ENCODE peak calls at places on chromosomes 5 and 9, in nine cellular contexts. One of them, this sample, is unnamed.

GRCh38 chr9:110782701-110783100 is 114.1 kb downstream of the MUSK start:
- DNase-seq in fibroblast of lung: no peak
- DNase-seq in AG10803: no peak
- DNase-seq in AG09309: no peak
- DNase-seq in cardiac muscle cell: no peak
- DNase-seq in GM13976: no peak
- DNase-seq in lower leg skin: no peak
- DNase-seq in nephron progenitor cell: no peak
- DNase-seq in lower lobe of right lung: no peak
- DNase-seq in this sample: no peak

GRCh38 chr5:92309336-92309991 is 926.3 kb upstream of the ARRDC3 start:
- DNase-seq in GM13976: peak; percentile 11
- DNase-seq in lower lobe of right lung: no peak
- DNase-seq in cardiac muscle cell: peak; percentile 48
- DNase-seq in nephron progenitor cell: no peak
- DNase-seq in fibroblast of lung: peak; percentile 78
- DNase-seq in AG10803: peak; percentile 41
- DNase-seq in lower leg skin: no peak
- DNase-seq in AG09309: peak; percentile 29
- DNase-seq in this sample: peak; percentile 49

GRCh38 chr9:73782166-73782565 is 630.5 kb downstream of the ANXA1 start:
- DNase-seq in nephron progenitor cell: no peak
- DNase-seq in AG09309: no peak
- DNase-seq in GM13976: no peak
- DNase-seq in lower leg skin: no peak
- DNase-seq in fibroblast of lung: peak; percentile 49
- DNase-seq in cardiac muscle cell: no peak
- DNase-seq in AG10803: no peak
- DNase-seq in lower lobe of right lung: no peak
- DNase-seq in this sample: peak; percentile 62

GRCh38 chr5:140926903-140927573 is 939 bp downstream of the PCDHAC1 start:
- DNase-seq in lower lobe of right lung: peak; percentile 54
- DNase-seq in AG10803: peak; percentile 3
- DNase-seq in fibroblast of lung: peak; percentile 8
- DNase-seq in GM13976: no peak
- DNase-seq in nephron progenitor cell: peak; percentile 48
- DNase-seq in AG09309: no peak
- DNase-seq in cardiac muscle cell: peak; percentile 10
- DNase-seq in lower leg skin: no peak
- DNase-seq in this sample: no peak

GRCh38 chr9:14485366-14485765 is 171.4 kb upstream of the NFIB start:
- DNase-seq in AG10803: no peak
- DNase-seq in lower lobe of right lung: no peak
- DNase-seq in fibroblast of lung: no peak
- DNase-seq in GM13976: no peak
- DNase-seq in nephron progenitor cell: no peak
- DNase-seq in cardiac muscle cell: no peak
- DNase-seq in AG09309: no peak
- DNase-seq in lower leg skin: no peak
- DNase-seq in this sample: peak; percentile 5

GRCh38 chr5:159560073-159560472 is 229.8 kb upstream of the IL12B start:
- DNase-seq in GM13976: no peak
- DNase-seq in lower lobe of right lung: no peak
- DNase-seq in cardiac muscle cell: no peak
- DNase-seq in AG10803: no peak
- DNase-seq in AG09309: no peak
- DNase-seq in fibroblast of lung: no peak
- DNase-seq in lower leg skin: no peak
- DNase-seq in nephron progenitor cell: no peak
- DNase-seq in this sample: no peak

GRCh38 chr9:106970219-106970975 is 107.4 kb downstream of the ZNF462 start:
- DNase-seq in AG10803: no peak
- DNase-seq in cardiac muscle cell: no peak
- DNase-seq in lower leg skin: no peak
- DNase-seq in nephron progenitor cell: no peak
- DNase-seq in lower lobe of right lung: no peak
- DNase-seq in GM13976: no peak
- DNase-seq in AG09309: no peak
- DNase-seq in fibroblast of lung: no peak
- DNase-seq in this sample: no peak

GRCh38 chr9:104080983-104081382 is 13.1 kb upstream of the SMC2 start:
- DNase-seq in cardiac muscle cell: no peak
- DNase-seq in lower leg skin: no peak
- DNase-seq in nephron progenitor cell: peak; percentile 17
- DNase-seq in GM13976: no peak
- DNase-seq in AG09309: no peak
- DNase-seq in fibroblast of lung: no peak
- DNase-seq in lower lobe of right lung: no peak
- DNase-seq in AG10803: no peak
- DNase-seq in this sample: no peak

GRCh38 chr9:106613250-106613737 is 249.7 kb upstream of the ZNF462 start:
- DNase-seq in nephron progenitor cell: no peak
- DNase-seq in lower leg skin: no peak
- DNase-seq in lower lobe of right lung: peak; percentile 75
- DNase-seq in AG10803: no peak
- DNase-seq in AG09309: no peak
- DNase-seq in GM13976: no peak
- DNase-seq in cardiac muscle cell: peak; percentile 84
- DNase-seq in fibroblast of lung: no peak
- DNase-seq in this sample: no peak

GRCh38 chr5:157161996-157162395 is 4.1 kb downstream of the GARIN3 start:
- DNase-seq in GM13976: no peak
- DNase-seq in AG09309: no peak
- DNase-seq in lower leg skin: no peak
- DNase-seq in nephron progenitor cell: no peak
- DNase-seq in AG10803: no peak
- DNase-seq in lower lobe of right lung: no peak
- DNase-seq in cardiac muscle cell: no peak
- DNase-seq in fibroblast of lung: no peak
- DNase-seq in this sample: no peak

GRCh38 chr5:10656176-10656830 is 92.4 kb downstream of the ANKRD33B start:
- DNase-seq in cardiac muscle cell: no peak
- DNase-seq in nephron progenitor cell: no peak
- DNase-seq in fibroblast of lung: no peak
- DNase-seq in lower lobe of right lung: no peak
- DNase-seq in AG10803: peak; percentile 22
- DNase-seq in AG09309: no peak
- DNase-seq in lower leg skin: no peak
- DNase-seq in GM13976: no peak
- DNase-seq in this sample: peak; percentile 49

GRCh38 chr9:121055642-121056143 is 5.6 kb upstream of the C5 start:
- DNase-seq in GM13976: no peak
- DNase-seq in nephron progenitor cell: peak; percentile 8
- DNase-seq in AG09309: no peak
- DNase-seq in AG10803: no peak
- DNase-seq in cardiac muscle cell: no peak
- DNase-seq in lower lobe of right lung: no peak
- DNase-seq in fibroblast of lung: no peak
- DNase-seq in lower leg skin: no peak
- DNase-seq in this sample: peak; percentile 23

GRCh38 chr5:4080370-4080769 is 484.7 kb downstream of the IRX1 start:
- DNase-seq in lower leg skin: no peak
- DNase-seq in lower lobe of right lung: no peak
- DNase-seq in AG10803: no peak
- DNase-seq in cardiac muscle cell: no peak
- DNase-seq in AG09309: no peak
- DNase-seq in GM13976: no peak
- DNase-seq in nephron progenitor cell: no peak
- DNase-seq in fibroblast of lung: no peak
- DNase-seq in this sample: no peak

GRCh38 chr5:181098642-181099452 is 32.1 kb downstream of the OR2V1 start:
- DNase-seq in lower leg skin: no peak
- DNase-seq in GM13976: no peak
- DNase-seq in AG10803: no peak
- DNase-seq in nephron progenitor cell: no peak
- DNase-seq in fibroblast of lung: no peak
- DNase-seq in lower lobe of right lung: no peak
- DNase-seq in AG09309: no peak
- DNase-seq in cardiac muscle cell: no peak
- DNase-seq in this sample: no peak

GRCh38 chr5:110768138-110768845 is 29.5 kb downstream of the SLC25A46 start:
- DNase-seq in cardiac muscle cell: no peak
- DNase-seq in AG10803: peak; percentile 78
- DNase-seq in GM13976: no peak
- DNase-seq in nephron progenitor cell: no peak
- DNase-seq in lower leg skin: peak; percentile 17
- DNase-seq in fibroblast of lung: peak; percentile 81
- DNase-seq in AG09309: no peak
- DNase-seq in lower lobe of right lung: no peak
- DNase-seq in this sample: no peak

GRCh38 chr5:55429707-55430253 is 105.0 kb downstream of the PLPP1 start:
- DNase-seq in AG10803: no peak
- DNase-seq in nephron progenitor cell: no peak
- DNase-seq in fibroblast of lung: no peak
- DNase-seq in AG09309: no peak
- DNase-seq in cardiac muscle cell: no peak
- DNase-seq in GM13976: no peak
- DNase-seq in lower lobe of right lung: no peak
- DNase-seq in lower leg skin: no peak
- DNase-seq in this sample: no peak

GRCh38 chr9:127829205-127829935 is 25.1 kb downstream of the ENG start:
- DNase-seq in cardiac muscle cell: no peak
- DNase-seq in fibroblast of lung: no peak
- DNase-seq in AG10803: no peak
- DNase-seq in lower lobe of right lung: no peak
- DNase-seq in nephron progenitor cell: no peak
- DNase-seq in GM13976: no peak
- DNase-seq in lower leg skin: no peak
- DNase-seq in AG09309: no peak
- DNase-seq in this sample: no peak

GRCh38 chr9:127822108-127822507 is 19.4 kb downstream of the FPGS start:
- DNase-seq in lower leg skin: no peak
- DNase-seq in lower lobe of right lung: no peak
- DNase-seq in fibroblast of lung: no peak
- DNase-seq in AG09309: no peak
- DNase-seq in AG10803: no peak
- DNase-seq in nephron progenitor cell: no peak
- DNase-seq in cardiac muscle cell: no peak
- DNase-seq in GM13976: no peak
- DNase-seq in this sample: no peak

GRCh38 chr9:127828262-127829031 is 25.8 kb downstream of the FPGS start:
- DNase-seq in GM13976: no peak
- DNase-seq in AG10803: peak; percentile 64
- DNase-seq in lower leg skin: peak; percentile 77
- DNase-seq in nephron progenitor cell: peak; percentile 94
- DNase-seq in fibroblast of lung: peak; percentile 77
- DNase-seq in AG09309: no peak
- DNase-seq in lower lobe of right lung: peak; percentile 84
- DNase-seq in cardiac muscle cell: peak; percentile 90
- DNase-seq in this sample: no peak

GRCh38 chr9:127826253-127826913 is 23.7 kb downstream of the FPGS start:
- DNase-seq in lower lobe of right lung: no peak
- DNase-seq in lower leg skin: no peak
- DNase-seq in GM13976: no peak
- DNase-seq in fibroblast of lung: no peak
- DNase-seq in cardiac muscle cell: no peak
- DNase-seq in nephron progenitor cell: no peak
- DNase-seq in AG09309: no peak
- DNase-seq in AG10803: no peak
- DNase-seq in this sample: no peak

GRCh38 chr9:127825319-127826051 is 22.8 kb downstream of the FPGS start:
- DNase-seq in AG10803: no peak
- DNase-seq in nephron progenitor cell: peak; percentile 92
- DNase-seq in lower leg skin: no peak
- DNase-seq in cardiac muscle cell: peak; percentile 85
- DNase-seq in fibroblast of lung: no peak
- DNase-seq in GM13976: no peak
- DNase-seq in lower lobe of right lung: peak; percentile 66
- DNase-seq in AG09309: no peak
- DNase-seq in this sample: no peak
- TF ChIP-seq CTCF in AG10803: peak; percentile 12
- TF ChIP-seq CTCF in nephron progenitor cell: peak; percentile 56
- TF ChIP-seq CTCF in lower leg skin: no peak
- TF ChIP-seq CTCF in cardiac muscle cell: peak; percentile 25
- TF ChIP-seq CTCF in fibroblast of lung: no peak
- TF ChIP-seq CTCF in GM13976: peak; percentile 8
- TF ChIP-seq CTCF in lower lobe of right lung: peak; percentile 33
- TF ChIP-seq CTCF in AG09309: no peak
- TF ChIP-seq CTCF in this sample: no peak

GRCh38 chr5:93790401-93790800 is 49.0 kb upstream of the POU5F2 start:
- DNase-seq in lower leg skin: no peak
- DNase-seq in nephron progenitor cell: no peak
- DNase-seq in lower lobe of right lung: no peak
- DNase-seq in AG10803: peak; percentile 18
- DNase-seq in AG09309: peak; percentile 24
- DNase-seq in cardiac muscle cell: no peak
- DNase-seq in fibroblast of lung: peak; percentile 87
- DNase-seq in GM13976: no peak
- DNase-seq in this sample: peak; percentile 27
- TF ChIP-seq CTCF in lower leg skin: no peak
- TF ChIP-seq CTCF in nephron progenitor cell: no peak
- TF ChIP-seq CTCF in lower lobe of right lung: no peak
- TF ChIP-seq CTCF in AG10803: no peak
- TF ChIP-seq CTCF in AG09309: no peak
- TF ChIP-seq CTCF in cardiac muscle cell: no peak
- TF ChIP-seq CTCF in fibroblast of lung: no peak
- TF ChIP-seq CTCF in GM13976: no peak
- TF ChIP-seq CTCF in this sample: no peak

GRCh38 chr5:1445313-1445894 is at the start of gene SLC6A3:
- DNase-seq in GM13976: no peak
- DNase-seq in nephron progenitor cell: peak; percentile 92
- DNase-seq in AG10803: no peak
- DNase-seq in AG09309: no peak
- DNase-seq in lower leg skin: no peak
- DNase-seq in lower lobe of right lung: no peak
- DNase-seq in cardiac muscle cell: peak; percentile 81
- DNase-seq in fibroblast of lung: no peak
- DNase-seq in this sample: no peak
- TF ChIP-seq CTCF in GM13976: no peak
- TF ChIP-seq CTCF in nephron progenitor cell: no peak
- TF ChIP-seq CTCF in AG10803: no peak
- TF ChIP-seq CTCF in AG09309: no peak
- TF ChIP-seq CTCF in lower leg skin: no peak
- TF ChIP-seq CTCF in lower lobe of right lung: no peak
- TF ChIP-seq CTCF in cardiac muscle cell: no peak
- TF ChIP-seq CTCF in fibroblast of lung: no peak
- TF ChIP-seq CTCF in this sample: no peak

DNA sequence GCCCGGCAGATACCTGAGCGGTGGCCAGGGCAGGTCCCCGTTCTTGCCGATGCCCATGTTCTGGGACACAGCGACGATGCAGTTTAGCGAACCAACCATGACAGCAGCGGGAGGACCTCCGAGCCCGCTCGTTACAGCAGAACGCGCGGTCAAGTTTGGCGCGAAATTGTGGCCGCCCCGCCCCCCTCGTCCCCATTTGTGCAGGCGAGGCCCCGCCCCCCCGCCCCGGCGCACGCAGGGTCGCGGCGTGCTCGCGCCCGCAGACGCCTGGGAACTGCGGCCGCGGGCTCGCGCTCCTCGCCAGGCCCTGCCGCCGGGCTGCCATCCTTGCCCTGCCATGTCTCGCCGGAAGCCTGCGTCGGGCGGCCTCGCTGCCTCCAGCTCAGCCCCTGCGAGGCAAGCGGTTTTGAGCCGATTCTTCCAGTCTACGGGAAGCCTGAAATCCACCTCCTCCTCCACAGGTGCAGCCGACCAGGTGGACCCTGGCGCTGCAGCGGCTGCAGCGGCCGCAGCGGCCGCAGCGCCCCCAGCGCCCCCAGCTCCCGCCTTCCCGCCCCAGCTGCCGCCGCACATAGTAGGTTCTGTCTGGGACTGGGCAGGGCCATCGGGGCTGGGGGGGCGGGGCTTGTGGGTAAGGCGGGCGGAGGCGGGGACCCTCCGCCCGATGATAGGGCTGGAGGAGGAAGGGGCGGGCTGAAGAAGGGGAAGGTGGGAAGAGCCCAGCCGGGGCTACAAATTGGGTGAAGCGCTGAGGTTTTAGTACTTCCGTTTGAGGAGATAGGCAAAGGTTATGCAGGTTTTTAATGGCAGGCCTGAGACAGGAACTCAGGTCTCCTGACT is at the start of the genes DHFR and MSH3:
- DNase-seq in lower leg skin: peak; percentile 79
- DNase-seq in AG09309: peak; percentile 48
- DNase-seq in fibroblast of lung: peak; percentile 88
- DNase-seq in GM13976: peak; percentile 94
- DNase-seq in lower lobe of right lung: peak; percentile 91
- DNase-seq in AG10803: peak; percentile 87
- DNase-seq in cardiac muscle cell: peak; percentile 90
- DNase-seq in nephron progenitor cell: peak; percentile 93
- DNase-seq in this sample: peak; percentile 93
- TF ChIP-seq CTCF in lower leg skin: no peak
- TF ChIP-seq CTCF in AG09309: peak; percentile 5
- TF ChIP-seq CTCF in fibroblast of lung: no peak
- TF ChIP-seq CTCF in GM13976: no peak
- TF ChIP-seq CTCF in lower lobe of right lung: peak; percentile 19
- TF ChIP-seq CTCF in AG10803: no peak
- TF ChIP-seq CTCF in cardiac muscle cell: no peak
- TF ChIP-seq CTCF in nephron progenitor cell: no peak
- TF ChIP-seq CTCF in this sample: no peak